ENCODE peak calls at places on chromosome 5, in seven cellular contexts. L, M, T, D, Z, Y and C are unnamed samples.

GRCh38 chr5:110250790-110251189 is 475.7 kb downstream of the TMEM232 start:
- DNase-seq in L (no peak), M (no peak), T (no peak), D (no peak), Z (no peak), Y (no peak), C (no peak)

GRCh38 chr5:66174338-66174737 is 30.2 kb downstream of the SREK1 start:
- DNase-seq in L (peak), M (no peak), T (peak), D (no peak), Z (no peak), Y (no peak), C (no peak)

GRCh38 chr5:53820802-53821171 is 260.3 kb downstream of the NDUFS4 start:
- DNase-seq in L (no peak), M (no peak), T (no peak), D (no peak), Z (no peak), Y (no peak), C (no peak)

GRCh38 chr5:61409568-61409967 is 77.5 kb downstream of the ZSWIM6 start:
- DNase-seq in L (peak), M (no peak), T (peak), D (no peak), Z (no peak), Y (peak), C (peak)

GRCh38 chr5:102801375-102801774 is 46.3 kb downstream of the PAM start:
- DNase-seq in L (no peak), M (no peak), T (no peak), D (no peak), Z (no peak), Y (no peak), C (no peak)

GRCh38 chr5:97400537-97400936 is 217.5 kb upstream of the RIOK2 start:
- DNase-seq in L (no peak), M (no peak), T (no peak), D (no peak), Z (no peak), Y (no peak), C (no peak)

GRCh38 chr5:147169399-147169798 is 65.4 kb upstream of the STK32A start:
- DNase-seq in L (no peak), M (no peak), T (peak), D (peak), Z (no peak), Y (peak), C (no peak)

GRCh38 chr5:171908638-171909037 is 97.8 kb downstream of the FBXW11 start:
- DNase-seq in L (no peak), M (no peak), T (no peak), D (no peak), Z (no peak), Y (no peak), C (no peak)

GRCh38 chr5:135066781-135067430 is 32.9 kb upstream of the PITX1 start:
- DNase-seq in L (no peak), M (no peak), T (no peak), D (no peak), Z (peak), Y (no peak), C (no peak)

GRCh38 chr5:138843789-138844461 is 31.2 kb downstream of the LRRTM2 start:
- DNase-seq in L (peak), M (no peak), T (no peak), D (no peak), Z (no peak), Y (no peak), C (no peak)

GRCh38 chr5:132086277-132086794 is 12.7 kb downstream of the CSF2 start:
- DNase-seq in L (peak), M (no peak), T (peak), D (peak), Z (peak), Y (peak), C (no peak)

GRCh38 chr5:90201923-90202322 is 207.6 kb downstream of the CETN3 start:
- DNase-seq in L (no peak), M (no peak), T (no peak), D (no peak), Z (no peak), Y (no peak), C (no peak)

GRCh38 chr5:172501708-172502379 is 47.5 kb upstream of the SH3PXD2B start:
- DNase-seq in L (no peak), M (no peak), T (no peak), D (no peak), Z (peak), Y (no peak), C (no peak)

GRCh38 chr5:129853588-129853987 is 50.7 kb upstream of the CHSY3 start:
- DNase-seq in L (no peak), M (no peak), T (no peak), D (no peak), Z (no peak), Y (no peak), C (no peak)

GRCh38 chr5:149271717-149272558 is at the start of gene AFAP1L1:
- DNase-seq in L (peak), M (no peak), T (peak), D (peak), Z (peak), Y (no peak), C (no peak)

GRCh38 chr5:132526290-132526973 is 16.9 kb downstream of the IL5 start:
- DNase-seq in L (peak), M (peak), T (peak), D (peak), Z (no peak), Y (no peak), C (no peak)

GRCh38 chr5:135976216-135976615 is 21.4 kb upstream of the LECT2 start:
- DNase-seq in L (no peak), M (no peak), T (no peak), D (no peak), Z (no peak), Y (no peak), C (no peak)

GRCh38 chr5:175516933-175517823 is 38.8 kb downstream of the SFXN1 start:
- DNase-seq in L (no peak), M (no peak), T (peak), D (no peak), Z (no peak), Y (no peak), C (no peak)

GRCh38 chr5:35364350-35364749 is 134.1 kb upstream of the PRLR start:
- DNase-seq in L (no peak), M (no peak), T (no peak), D (no peak), Z (no peak), Y (no peak), C (no peak)

GRCh38 chr5:68368686-68369359 is 153.3 kb downstream of the PIK3R1 start:
- DNase-seq in L (peak), M (no peak), T (no peak), D (no peak), Z (no peak), Y (no peak), C (no peak)

GRCh38 chr5:11684607-11685006 is 219.6 kb downstream of the CTNND2 start:
- DNase-seq in L (no peak), M (no peak), T (no peak), D (no peak), Z (no peak), Y (no peak), C (no peak)

GRCh38 chr5:20020235-20020634 is 32.2 kb upstream of the CDH18 start:
- DNase-seq in L (no peak), M (no peak), T (no peak), D (no peak), Z (no peak), Y (no peak), C (no peak)

GRCh38 chr5:151780348-151780747 is 8.6 kb downstream of the G3BP1 start:
- DNase-seq in L (no peak), M (no peak), T (no peak), D (no peak), Z (no peak), Y (no peak), C (no peak)

GRCh38 chr5:95646569-95647330 is at the start of gene RFESD:
- DNase-seq in L (peak), M (peak), T (peak), D (peak), Z (peak), Y (peak), C (peak)

GRCh38 chr5:141354900-141355469 is at the start of gene PCDHGA4:
- DNase-seq in L (peak), M (no peak), T (no peak), D (no peak), Z (peak), Y (no peak), C (no peak)

GRCh38 chr5:104179057-104179456 is 616.5 kb upstream of the NUDT12 start:
- DNase-seq in L (peak), M (no peak), T (peak), D (peak), Z (no peak), Y (no peak), C (no peak)

GRCh38 chr5:93425102-93425501 is 155.9 kb downstream of the NR2F1-AS1 start:
- DNase-seq in L (no peak), M (no peak), T (no peak), D (no peak), Z (no peak), Y (no peak), C (no peak)

GRCh38 chr5:38048400-38048799 is 208.6 kb upstream of the GDNF start:
- DNase-seq in L (no peak), M (no peak), T (no peak), D (no peak), Z (no peak), Y (no peak), C (no peak)

GRCh38 chr5:59786271-59786805 is 107.2 kb downstream of the PDE4D start:
- DNase-seq in L (peak), M (no peak), T (peak), D (no peak), Z (no peak), Y (peak), C (peak)

GRCh38 chr5:124180523-124181461 is 565.6 kb downstream of the ZNF608 start:
- DNase-seq in L (peak), M (no peak), T (peak), D (no peak), Z (no peak), Y (peak), C (no peak)

GRCh38 chr5:122492675-122493074 is 180.6 kb downstream of the SNCAIP start:
- DNase-seq in L (peak), M (no peak), T (no peak), D (no peak), Z (no peak), Y (no peak), C (no peak)

GRCh38 chr5:12003680-12004079 is 99.4 kb upstream of the CTNND2 start:
- DNase-seq in L (no peak), M (no peak), T (no peak), D (no peak), Z (no peak), Y (no peak), C (no peak)

GRCh38 chr5:14687023-14687665 is 22.6 kb downstream of the OTULIN start:
- DNase-seq in L (peak), M (no peak), T (peak), D (no peak), Z (no peak), Y (no peak), C (no peak)